ENCODE peak calls at places on chromosomes 5 and 9, in eight cellular contexts. Z is ovary, I is sigmoid colon, E is uterus, S is Peyer's patch, H is A549, M is heart left ventricle, J is stomach. Y is an unnamed sample.

GRCh38 chr9:133658442-133659431 is 22.6 kb downstream of the DBH start:
- DNase-seq in E (peak), M (peak), Z (peak), H (peak), S (peak), I (no peak), J (peak), Y (peak)

GRCh38 chr9:135066291-135066690 is 21.2 kb upstream of the OLFM1 start:
- DNase-seq in I (peak), S (no peak), E (no peak), H (no peak), M (peak), Z (no peak), J (no peak), Y (no peak)

GRCh38 chr5:28512648-28513047 is 1474.3 kb upstream of the CDH9 start:
- DNase-seq in J (no peak), H (no peak), I (no peak), Z (no peak), E (no peak), S (no peak), M (no peak), Y (no peak)

GRCh38 chr5:92401492-92401891 is 1018.4 kb upstream of the ARRDC3 start:
- DNase-seq in M (no peak), J (no peak), Z (no peak), H (no peak), S (no peak), E (no peak), I (no peak), Y (peak)

GRCh38 chr9:136228107-136228875 is 17.3 kb downstream of the QSOX2 start:
- DNase-seq in E (no peak), S (no peak), M (no peak), H (peak), I (no peak), Z (no peak), J (no peak), Y (no peak)

GRCh38 chr5:177442066-177442836 is 4.4 kb upstream of the PRR7 start:
- DNase-seq in I (no peak), M (no peak), J (no peak), E (no peak), S (no peak), Z (no peak), H (no peak), Y (no peak)

GRCh38 chr5:78731884-78732283 is 83.3 kb upstream of the LHFPL2 start:
- DNase-seq in S (no peak), I (no peak), J (no peak), H (no peak), M (no peak), E (no peak), Z (no peak), Y (no peak)

GRCh38 chr5:113071401-113071800 is 94.8 kb downstream of the DCP2 start:
- DNase-seq in Z (no peak), H (no peak), E (no peak), M (no peak), J (no peak), I (no peak), S (no peak), Y (no peak)

GRCh38 chr9:86756576-86757381 is 190.5 kb downstream of the GAS1 start:
- DNase-seq in M (no peak), E (no peak), S (no peak), H (no peak), Z (no peak), J (no peak), I (no peak), Y (no peak)

GRCh38 chr5:43192558-43193170 is 639 bp downstream of the NIM1K start:
- DNase-seq in Z (peak), M (peak), H (no peak), J (no peak), E (no peak), S (no peak), I (peak), Y (peak)

GRCh38 chr9:4929917-4930316 is 55.2 kb upstream of the JAK2 start:
- DNase-seq in H (no peak), I (no peak), J (no peak), S (no peak), Z (no peak), E (no peak), M (no peak), Y (no peak)

GRCh38 chr9:129139233-129139992 is 28.2 kb downstream of the PTPA start:
- DNase-seq in J (peak), H (peak), S (peak), Z (peak), I (peak), E (peak), M (peak), Y (peak)

GRCh38 chr9:94839398-94839797 is 112.9 kb downstream of the AOPEP start:
- DNase-seq in S (no peak), Z (no peak), I (no peak), J (no peak), M (no peak), E (no peak), H (no peak), Y (no peak)

GRCh38 chr9:111909444-111909843 is 12.8 kb downstream of the UGCG start:
- DNase-seq in M (no peak), I (no peak), S (no peak), J (no peak), H (no peak), Z (no peak), E (no peak), Y (no peak)

GRCh38 chr5:153712946-153713345 is 222.5 kb downstream of the GRIA1 start:
- DNase-seq in S (no peak), I (no peak), E (no peak), J (no peak), Z (no peak), H (no peak), M (no peak), Y (no peak)

GRCh38 chr9:32550046-32550608 is 2.0 kb upstream of the SMIM27 start:
- DNase-seq in E (no peak), M (no peak), H (peak), J (no peak), S (no peak), Z (no peak), I (no peak), Y (peak)

GRCh38 chr9:32551491-32552049 is 557 bp upstream of the SMIM27 start:
- DNase-seq in S (peak), E (peak), H (peak), M (no peak), J (no peak), I (peak), Z (peak), Y (peak)

GRCh38 chr9:32554107-32554506 is 1.7 kb upstream of the TOPORS start:
- DNase-seq in H (no peak), J (no peak), S (no peak), Z (no peak), E (no peak), M (no peak), I (no peak), Y (no peak)

GRCh38 chr9:32552172-32552872 is at the start of the genes SMIM27 and TOPORS:
- DNase-seq in E (peak), H (peak), M (peak), Z (peak), I (peak), J (peak), S (peak), Y (peak)

GRCh38 chr9:32550609-32551490 is 1.3 kb upstream of the SMIM27 start:
- DNase-seq in E (peak), J (peak), Z (peak), M (peak), S (peak), H (peak), I (peak), Y (peak)
- TF ChIP-seq CTCF in E (peak), J (no peak), Z (no peak), M (no peak), S (no peak), H (no peak), I (no peak), Y (peak)

GRCh38 chr9:88077071-88077617 is 61.1 kb downstream of the SPATA31C2 start:
- DNase-seq in M (no peak), H (no peak), S (no peak), E (no peak), I (no peak), Z (no peak), J (no peak), Y (no peak)

GRCh38 chr9:88075966-88076285 is 62.3 kb downstream of the SPATA31C2 start:
- DNase-seq in M (no peak), I (no peak), H (no peak), Z (no peak), E (peak), J (no peak), S (no peak), Y (no peak)

GRCh38 chr9:88074931-88075330 is 63.3 kb downstream of the SPATA31C2 start:
- DNase-seq in Z (no peak), M (no peak), J (no peak), H (no peak), S (no peak), E (no peak), I (no peak), Y (no peak)

GRCh38 chr9:88072831-88073365 is 65.4 kb downstream of the SPATA31C2 start:
- DNase-seq in J (no peak), S (no peak), H (no peak), Z (no peak), M (no peak), I (no peak), E (no peak), Y (no peak)

DNA sequence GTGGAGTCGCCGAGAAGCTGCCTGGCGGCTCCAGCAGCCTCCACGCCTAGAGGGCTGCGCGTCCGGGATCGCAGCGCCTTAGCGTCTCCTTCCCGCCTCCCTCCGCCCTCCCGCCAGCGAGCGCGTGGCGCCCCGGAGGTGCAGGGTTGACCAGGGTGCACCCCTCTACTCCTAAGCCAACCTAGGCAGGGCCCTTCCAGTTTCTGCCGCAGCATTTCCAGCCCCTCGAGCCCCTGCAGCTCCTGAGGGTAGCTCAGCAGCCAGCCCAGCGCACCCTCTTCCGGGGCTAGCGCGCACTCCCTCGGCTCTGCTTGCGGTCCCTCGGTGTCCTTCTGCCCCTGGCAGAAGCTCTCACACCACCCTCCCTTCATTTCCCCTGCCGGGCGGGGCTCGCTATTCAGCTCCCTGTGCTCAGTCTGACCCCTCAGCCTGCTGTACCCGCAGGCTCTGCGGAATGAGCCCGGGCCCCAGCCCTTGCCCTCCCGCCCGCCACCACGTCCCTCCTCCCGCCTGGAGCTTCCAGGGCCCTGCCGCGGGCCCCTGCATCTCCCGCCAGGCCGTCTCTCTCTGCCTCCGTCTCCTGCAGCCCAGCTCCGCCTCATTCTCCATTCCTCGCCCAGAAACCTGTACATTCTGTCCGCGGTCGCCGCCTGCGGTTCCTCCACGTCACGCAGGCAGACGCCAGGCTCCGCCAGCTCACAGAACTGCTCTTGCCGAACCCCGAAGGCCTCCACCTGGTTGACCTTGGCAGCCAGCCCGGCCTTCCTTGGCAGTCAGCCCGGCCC is 61.8 kb downstream of the SPATA31C2 start:
- DNase-seq in Z (peak), H (peak), I (peak), J (peak), S (peak), E (peak), M (peak), Y (peak)
- TF ChIP-seq POLR2A in Z (no peak), H (peak), I (no peak), J (no peak), S (no peak), E (peak), M (no peak), Y (peak)

GRCh38 chr5:669111-669841 is 23.9 kb downstream of the TPPP start:
- DNase-seq in S (no peak), Z (no peak), J (peak), M (peak), H (no peak), I (peak), E (no peak), Y (peak)
- H3K27ac ChIP-seq in S (no peak), Z (no peak), J (peak), M (no peak), H (peak), I (peak), E (no peak), Y (no peak)

GRCh38 chr9:109968702-109969450 is 188.9 kb downstream of the PALM2AKAP2 start:
- DNase-seq in S (no peak), I (no peak), J (no peak), Z (no peak), E (peak), H (no peak), M (no peak), Y (peak)
- TF ChIP-seq CTCF in S (no peak), I (no peak), J (no peak), Z (no peak), E (no peak), H (no peak), M (peak), Y (no peak)

GRCh38 chr9:113597390-113598241 is 134.1 kb downstream of the RGS3 start:
- DNase-seq in H (no peak), I (peak), M (no peak), Z (no peak), J (no peak), E (no peak), S (peak), Y (no peak)
- TF ChIP-seq POLR2A in H (no peak), I (no peak), M (no peak), Z (no peak), J (no peak), E (no peak), S (no peak), Y (no peak)

DNA sequence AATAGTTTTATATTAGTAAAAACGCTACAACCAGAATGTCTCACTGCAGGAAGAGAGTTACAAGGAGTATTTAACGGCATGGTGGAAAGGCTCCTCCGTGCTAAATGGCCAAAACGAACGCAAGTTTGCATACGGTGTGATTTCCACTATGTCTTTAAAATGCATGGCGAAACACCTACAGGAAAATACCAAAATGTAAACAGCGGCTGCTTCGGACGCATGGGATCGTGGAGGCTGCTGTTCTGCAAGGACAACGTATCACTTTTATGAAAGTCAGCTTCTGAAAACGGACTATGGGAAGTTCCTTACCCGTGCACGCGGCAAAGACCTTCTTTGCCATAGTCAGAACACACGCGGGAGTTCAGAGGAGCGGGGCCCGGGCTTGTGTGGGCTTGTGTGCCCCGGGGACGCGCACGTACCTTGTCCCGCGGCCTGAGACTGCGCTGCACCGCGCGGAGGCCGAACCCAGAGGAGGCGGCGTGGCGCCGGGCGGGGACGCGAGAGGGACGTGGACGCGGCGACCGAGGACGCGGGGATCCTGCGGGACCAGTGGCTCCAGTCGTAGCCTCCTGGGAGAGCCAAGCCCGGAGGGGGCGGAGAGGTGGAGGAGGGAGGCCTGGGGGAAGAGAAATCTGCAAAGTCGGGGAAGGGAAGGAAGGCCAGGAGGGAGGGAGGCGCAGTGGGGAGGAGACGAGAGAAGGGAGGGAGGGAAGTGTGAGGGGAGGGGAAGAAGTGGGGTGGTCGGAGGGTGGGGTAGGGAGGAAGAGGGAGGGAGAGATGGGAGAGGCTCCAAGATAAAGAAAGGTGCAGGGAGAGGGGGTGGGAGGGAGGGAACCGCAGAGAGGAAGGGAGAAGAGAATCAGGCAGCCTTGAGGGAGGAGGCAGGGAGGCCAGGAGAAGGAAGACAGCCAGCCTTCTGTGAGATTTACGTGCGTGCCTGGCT is at the start of gene CMBL:
- DNase-seq in S (peak), I (peak), Z (peak), M (peak), H (no peak), J (no peak), E (peak), Y (peak)
- H3K27ac ChIP-seq in S (peak), I (peak), Z (peak), M (peak), H (peak), J (peak), E (peak), Y (peak)

DNA sequence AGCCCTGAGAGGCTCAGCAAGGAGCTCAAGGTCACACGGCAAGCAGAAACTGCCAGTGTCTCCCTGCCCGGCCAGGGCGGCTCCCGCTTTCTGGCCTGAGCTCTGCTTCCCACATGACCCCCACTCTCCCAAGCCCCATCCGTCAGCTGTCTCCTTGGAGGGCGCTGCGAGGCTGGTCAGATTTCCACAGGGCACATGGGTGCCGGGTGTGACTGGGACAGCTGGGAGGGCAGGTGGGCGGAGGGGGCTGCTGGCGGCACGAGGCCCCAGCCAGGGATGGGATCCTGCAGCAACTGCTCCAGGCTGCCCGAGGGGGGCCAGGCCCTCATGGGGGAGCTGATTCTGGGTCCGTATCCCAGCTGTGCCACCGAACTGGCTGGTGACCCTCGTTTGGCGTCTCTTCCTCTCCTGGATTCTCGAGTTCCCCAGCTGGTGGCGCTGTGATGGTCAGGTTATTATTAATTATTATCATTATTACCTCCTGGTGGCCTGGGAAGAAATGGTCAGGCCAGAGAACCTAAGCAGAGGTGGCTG is 12.9 kb upstream of the WDR38 start:
- DNase-seq in Z (no peak), M (no peak), E (no peak), J (no peak), S (no peak), H (no peak), I (no peak), Y (no peak)
- TF ChIP-seq CTCF in Z (no peak), M (peak), E (peak), J (no peak), S (no peak), H (peak), I (no peak), Y (no peak)

GRCh38 chr9:35727676-35728040 is 4.3 kb downstream of the TLN1 start:
- DNase-seq in J (no peak), S (peak), M (no peak), Z (no peak), H (no peak), E (no peak), I (no peak), Y (no peak)
- TF ChIP-seq POLR2A in J (no peak), S (no peak), M (no peak), Z (no peak), H (no peak), E (no peak), I (no peak), Y (no peak)

Y was measured in thyroid gland.